ENCODE peak calls at places on chromosomes 4 and X, in nine cellular contexts. I is spleen, T is suprapubic skin, S is GM12891, A is H1, H is HCT116, O is stomach, K is Panc1, N is GM12892. Z is an unnamed sample.

GRCh38 chrX:71111141-71111843 is at the start of gene IL2RG:
- DNase-seq in K (no peak), H (no peak), O (peak), A (no peak), I (peak), N (peak), S (no peak), T (no peak), Z (peak)

GRCh38 chr4:182404371-182404770 is 161.2 kb downstream of the TENM3 start:
- DNase-seq in S (no peak), T (no peak), A (no peak), H (no peak), K (no peak), N (no peak), I (no peak), O (no peak), Z (no peak)

GRCh38 chrX:119041175-119041574 is 31.6 kb upstream of the CT47C1 start:
- DNase-seq in I (no peak), T (no peak), K (peak), S (no peak), N (no peak), O (peak), A (no peak), H (peak), Z (no peak)

GRCh38 chrX:31123335-31123734 is 51.5 kb upstream of the FTHL17 start:
- DNase-seq in S (no peak), H (no peak), T (no peak), A (no peak), N (no peak), I (no peak), O (no peak), K (no peak), Z (no peak)

GRCh38 chr4:7472443-7473013 is 37.8 kb upstream of the PSAPL1 start:
- DNase-seq in O (no peak), N (no peak), T (no peak), I (no peak), H (no peak), S (no peak), A (no peak), K (no peak), Z (no peak)

GRCh38 chr4:166816901-166817300 is 417.4 kb downstream of the SPOCK3 start:
- DNase-seq in A (no peak), I (no peak), O (no peak), N (no peak), H (peak), K (peak), S (no peak), T (no peak), Z (no peak)

GRCh38 chr4:182600093-182600492 is 317.1 kb downstream of the DCTD start:
- DNase-seq in A (no peak), H (no peak), O (no peak), T (no peak), I (no peak), N (no peak), S (no peak), K (no peak), Z (no peak)

GRCh38 chr4:39151120-39151713 is 31.1 kb upstream of the WDR19 start:
- DNase-seq in O (no peak), N (no peak), K (no peak), A (no peak), I (no peak), T (no peak), H (no peak), S (no peak), Z (no peak)

GRCh38 chrX:112841114-112841819 is 636 bp upstream of the AMOT start:
- DNase-seq in A (peak), H (peak), K (no peak), O (peak), I (peak), T (peak), S (peak), N (peak), Z (peak)

GRCh38 chr4:18850763-18851331 is 829.3 kb upstream of the LCORL start:
- DNase-seq in S (no peak), H (no peak), I (no peak), T (no peak), N (no peak), A (no peak), O (no peak), K (no peak), Z (no peak)

GRCh38 chr4:40908297-40908696 is 158.5 kb downstream of the NSUN7 start:
- DNase-seq in I (peak), A (no peak), K (no peak), T (peak), O (no peak), H (peak), S (no peak), N (no peak), Z (no peak)

GRCh38 chr4:5224340-5224739 is 173.1 kb downstream of the STK32B start:
- DNase-seq in T (no peak), O (no peak), I (no peak), N (no peak), S (no peak), H (no peak), K (no peak), A (no peak), Z (no peak)

GRCh38 chr4:145231906-145232700 is 51.7 kb upstream of the OTUD4 start:
- DNase-seq in T (no peak), A (no peak), O (no peak), N (no peak), H (no peak), K (no peak), I (no peak), S (no peak), Z (no peak)

GRCh38 chr4:182369211-182369610 is 126.0 kb downstream of the TENM3 start:
- DNase-seq in T (no peak), A (no peak), S (no peak), H (no peak), O (no peak), N (no peak), K (no peak), I (no peak), Z (no peak)

GRCh38 chr4:6375620-6376295 is 96.7 kb downstream of the PPP2R2C start:
- DNase-seq in H (no peak), N (no peak), I (peak), O (no peak), S (no peak), K (no peak), A (no peak), T (no peak), Z (no peak)

GRCh38 chr4:78446607-78447006 is 105.0 kb upstream of the ANXA3 start:
- DNase-seq in N (no peak), I (no peak), K (no peak), S (no peak), A (no peak), H (no peak), O (no peak), T (no peak), Z (no peak)

GRCh38 chr4:159328766-159329165 is 225.9 kb downstream of the RAPGEF2 start:
- DNase-seq in H (no peak), T (no peak), N (no peak), I (no peak), K (no peak), S (no peak), A (no peak), O (no peak), Z (no peak)

GRCh38 chr4:113809313-113809712 is 47.8 kb upstream of the CAMK2D start:
- DNase-seq in I (no peak), T (peak), K (no peak), O (no peak), S (no peak), H (no peak), N (no peak), A (no peak), Z (no peak)

GRCh38 chrX:23228950-23229448 is 105.7 kb upstream of the PTCHD1 start:
- DNase-seq in I (no peak), N (no peak), S (no peak), K (no peak), T (no peak), H (no peak), A (no peak), O (no peak), Z (no peak)

GRCh38 chrX:70439016-70439415 is 5.6 kb upstream of the DLG3 start:
- DNase-seq in K (no peak), O (no peak), H (no peak), A (no peak), S (no peak), T (no peak), N (no peak), I (no peak), Z (no peak)

GRCh38 chrX:40845331-40845911 is 110.1 kb upstream of the MED14 start:
- DNase-seq in T (no peak), O (no peak), N (no peak), S (no peak), I (no peak), A (no peak), H (no peak), K (no peak), Z (no peak)

GRCh38 chrX:109847257-109848187 is 114.5 kb upstream of the ACSL4 start:
- DNase-seq in A (no peak), O (no peak), I (no peak), T (no peak), S (no peak), K (no peak), N (no peak), H (no peak), Z (no peak)

GRCh38 chr4:188289531-188289930 is 150.3 kb downstream of the TRIML1 start:
- DNase-seq in N (no peak), I (no peak), T (no peak), K (no peak), O (no peak), A (no peak), S (no peak), H (no peak), Z (no peak)
- TF ChIP-seq POLR2AphosphoS5 in N (no peak), I (no peak), T (no peak), K (no peak), O (no peak), A (no peak), S (no peak), H (no peak), Z (no peak)

GRCh38 chrX:21374163-21374993 is at the start of gene CNKSR2:
- DNase-seq in T (peak), K (no peak), O (peak), I (peak), A (peak), H (no peak), S (peak), N (peak), Z (peak)
- TF ChIP-seq POLR2AphosphoS5 in T (no peak), K (no peak), O (no peak), I (peak), A (peak), H (no peak), S (no peak), N (no peak), Z (no peak)

DNA sequence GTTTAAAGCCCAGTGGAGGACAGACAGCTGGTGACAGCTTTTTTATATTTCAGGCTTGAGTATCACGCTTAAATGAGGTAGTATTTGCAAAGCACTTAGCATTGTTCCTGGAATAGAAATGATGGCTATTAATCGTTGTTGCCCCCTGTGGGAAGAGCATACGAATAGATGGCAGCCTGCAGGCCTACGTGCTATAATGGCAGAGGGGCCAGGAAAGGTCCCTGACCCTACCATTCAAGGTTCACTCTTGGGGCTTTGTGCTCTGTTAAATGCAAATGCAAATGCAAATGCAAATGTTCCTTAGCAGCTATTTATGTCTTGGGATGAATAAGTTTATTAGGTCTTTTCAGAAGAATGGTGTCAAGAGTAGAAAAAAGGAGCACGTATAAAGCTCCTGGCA is 61.0 kb downstream of the TMEM150C start:
- DNase-seq in O (no peak), I (no peak), N (no peak), K (no peak), A (no peak), S (no peak), T (no peak), H (no peak), Z (no peak)
- TF ChIP-seq POLR2AphosphoS5 in O (no peak), I (no peak), N (no peak), K (no peak), A (no peak), S (no peak), T (no peak), H (no peak), Z (no peak)

GRCh38 chrX:144681501-144681900 is 565.8 kb upstream of the SPANXN1 start:
- DNase-seq in S (no peak), I (no peak), N (no peak), K (no peak), H (no peak), O (no peak), T (no peak), A (no peak), Z (no peak)
- TF ChIP-seq POLR2AphosphoS5 in S (no peak), I (no peak), N (no peak), K (no peak), H (no peak), O (no peak), T (no peak), A (no peak), Z (no peak)

GRCh38 chr4:158166701-158167100 is 6.1 kb downstream of the GASK1B start:
- DNase-seq in O (no peak), S (no peak), H (no peak), T (no peak), A (no peak), I (no peak), N (no peak), K (no peak), Z (no peak)

GRCh38 chr4:158161561-158162354 is 11.1 kb downstream of the GASK1B start:
- DNase-seq in K (no peak), A (no peak), T (no peak), O (no peak), S (no peak), I (no peak), H (peak), N (no peak), Z (peak)

GRCh38 chr4:158163941-158164665 is 8.7 kb downstream of the GASK1B start:
- DNase-seq in S (no peak), K (no peak), I (no peak), H (no peak), T (no peak), A (no peak), O (no peak), N (no peak), Z (no peak)

GRCh38 chr4:158162637-158163036 is 10.2 kb downstream of the GASK1B start:
- DNase-seq in T (no peak), A (no peak), H (no peak), O (no peak), S (no peak), K (no peak), I (no peak), N (no peak), Z (no peak)

GRCh38 chr4:158164849-158165248 is 8.0 kb downstream of the GASK1B start:
- DNase-seq in K (no peak), H (no peak), T (no peak), S (no peak), A (no peak), O (no peak), N (no peak), I (no peak), Z (no peak)
- TF ChIP-seq POLR2AphosphoS5 in K (no peak), H (no peak), T (no peak), S (no peak), A (no peak), O (no peak), N (no peak), I (no peak), Z (no peak)